ENCODE peak calls at places on chromosomes 16 and 17, in ten cellular contexts. Y is hepatic stellate cell; U is activated CD8-positive, alpha-beta memory T cell treated with anti-CD3 and anti-CD28 coated beads, Interleukin-2, amount 50 U/mL, for 48 hours; G is HS-27A; B is activated naive CD8-positive, alpha-beta T cell treated with anti-CD3 and anti-CD28 coated beads, Interleukin-2, amount 10 ng/mL, durations not matched to agents 7 days and 5 days; E is A172; D is left ventricle myocardium superior; M is fibroblast of lung; N is activated CD4-positive, alpha-beta T cell treated with anti-CD3 and anti-CD28 coated beads for 1 hour; V is left lung. Q is an unnamed sample.

GRCh38 chr16:58503863-58504688 is 4.1 kb downstream of the NDRG4 start:
- DNase-seq in V (peak; percentile 54), D (no peak), M (no peak), N (no peak), E (no peak), B (no peak), Y (no peak), G (no peak), U (peak; percentile 28), Q (no peak)

GRCh38 chr16:74623846-74624245 is 16.9 kb upstream of the GLG1 start:
- DNase-seq in Y (no peak), B (no peak), V (no peak), M (no peak), E (no peak), D (no peak), U (peak; percentile 43), G (no peak), N (no peak), Q (no peak)

GRCh38 chr17:60106377-60107059 is 27.8 kb upstream of the HEATR6 start:
- DNase-seq in U (no peak), N (no peak), G (no peak), B (no peak), Y (peak; percentile 71), M (peak; percentile 52), V (no peak), E (peak; percentile 86), D (no peak), Q (no peak)

GRCh38 chr17:57440522-57441269 is 184.4 kb downstream of the MSI2 start:
- DNase-seq in B (peak; percentile 69), E (peak; percentile 74), U (peak; percentile 85), N (peak; percentile 65), D (peak; percentile 76), M (peak; percentile 85), V (no peak), G (peak; percentile 14), Y (peak; percentile 75), Q (peak; percentile 35)

GRCh38 chr16:88927010-88927409 is 50.0 kb downstream of the CBFA2T3 start:
- DNase-seq in M (no peak), Y (no peak), E (no peak), G (no peak), D (no peak), B (no peak), N (no peak), U (no peak), V (no peak), Q (no peak)

GRCh38 chr17:2094891-2095535 is 40.1 kb downstream of the HIC1 start:
- DNase-seq in B (no peak), Y (peak; percentile 68), E (no peak), D (peak; percentile 86), N (no peak), U (no peak), V (no peak), M (peak; percentile 79), G (no peak), Q (no peak)

GRCh38 chr16:82882982-82883863 is 256.5 kb downstream of the CDH13 start:
- DNase-seq in G (no peak), D (no peak), E (no peak), U (no peak), B (no peak), N (no peak), V (no peak), Y (no peak), M (no peak), Q (no peak)

GRCh38 chr17:75652934-75653549 is 13.9 kb downstream of the RECQL5 start:
- DNase-seq in E (peak; percentile 37), M (peak; percentile 18), D (no peak), V (no peak), U (no peak), B (no peak), N (no peak), Y (peak; percentile 51), G (no peak), Q (no peak)

GRCh38 chr16:28951410-28951943 is 740 bp downstream of the NFATC2IP start:
- DNase-seq in V (peak; percentile 41), M (no peak), E (no peak), D (no peak), B (no peak), Y (no peak), G (no peak), U (no peak), N (no peak), Q (no peak)

GRCh38 chr16:4313563-4314531 is 2.0 kb upstream of the GLIS2 start:
- DNase-seq in E (no peak), Y (no peak), U (peak; percentile 68), D (peak; percentile 67), M (peak; percentile 34), G (no peak), N (no peak), B (peak; percentile 51), V (peak; percentile 87), Q (no peak)

GRCh38 chr17:3935825-3936355 is 19.6 kb upstream of the P2RX1 start:
- DNase-seq in Y (peak; percentile 58), G (no peak), E (peak; percentile 55), B (no peak), U (no peak), V (no peak), M (peak; percentile 47), D (no peak), N (no peak), Q (no peak)

GRCh38 chr16:4777339-4778049 is 10.5 kb upstream of the ZNF500 start:
- DNase-seq in G (no peak), N (no peak), U (no peak), Y (no peak), M (no peak), D (no peak), E (no peak), V (no peak), B (no peak), Q (no peak)

GRCh38 chr16:56539667-56540066 is 19.8 kb upstream of the BBS2 start:
- DNase-seq in N (no peak), B (no peak), M (no peak), E (no peak), U (no peak), D (no peak), V (no peak), Y (no peak), G (no peak), Q (no peak)

GRCh38 chr17:76074390-76075363 is at the start of gene GALR2:
- DNase-seq in E (no peak), D (no peak), N (no peak), U (peak; percentile 60), V (peak; percentile 78), M (no peak), B (peak; percentile 40), G (no peak), Y (no peak), Q (no peak)

GRCh38 chr16:88296437-88297177 is 86.2 kb upstream of the ZNF469 start:
- DNase-seq in B (no peak), V (peak; percentile 45), U (no peak), D (peak; percentile 23), Y (no peak), N (no peak), E (no peak), M (no peak), G (no peak), Q (no peak)

GRCh38 chr17:51165680-51166197 is 472 bp upstream of the NME2 start:
- DNase-seq in Y (no peak), M (no peak), D (peak; percentile 38), V (no peak), U (peak; percentile 74), E (no peak), B (no peak), G (no peak), N (no peak), Q (no peak)

GRCh38 chr16:50970221-50970620 is 180.8 kb downstream of the SALL1 start:
- DNase-seq in Y (no peak), U (no peak), G (no peak), D (no peak), V (no peak), B (no peak), N (no peak), M (no peak), E (no peak), Q (no peak)

GRCh38 chr17:59366040-59366757 is 34.7 kb downstream of the YPEL2 start:
- DNase-seq in G (no peak), M (no peak), N (no peak), V (no peak), B (no peak), Y (peak; percentile 32), D (no peak), U (no peak), E (no peak), Q (no peak)

GRCh38 chr17:78256705-78257559 is 25.5 kb downstream of the TMEM235 start:
- DNase-seq in D (no peak), N (no peak), U (no peak), G (no peak), B (no peak), E (no peak), M (no peak), Y (no peak), V (peak; percentile 52), Q (no peak)

GRCh38 chr16:530111-530817 is 2.8 kb downstream of the CAPN15 start:
- DNase-seq in E (no peak), G (no peak), Y (no peak), N (no peak), D (no peak), M (no peak), V (no peak), B (no peak), U (no peak), Q (no peak)

GRCh38 chr17:68255731-68256538 is 8.1 kb downstream of the AMZ2 start:
- DNase-seq in Y (no peak), M (no peak), V (no peak), B (no peak), E (no peak), N (no peak), G (no peak), D (no peak), U (no peak), Q (no peak)

GRCh38 chr17:57582881-57583756 is 162.0 kb downstream of the CCDC182 start:
- DNase-seq in G (no peak), U (no peak), Y (no peak), V (no peak), B (no peak), D (no peak), M (no peak), N (no peak), E (no peak), Q (no peak)

GRCh38 chr17:44518032-44518431 is 14.8 kb upstream of the GPATCH8 start:
- DNase-seq in U (no peak), Y (peak; percentile 50), B (no peak), D (no peak), M (peak; percentile 12), E (peak; percentile 58), N (no peak), G (no peak), V (no peak), Q (peak; percentile 45)

GRCh38 chr16:81263470-81264200 is 25.1 kb downstream of the BCO1 start:
- DNase-seq in B (no peak), M (peak; percentile 73), V (no peak), Y (no peak), U (no peak), E (no peak), G (no peak), N (no peak), D (no peak), Q (peak; percentile 40)

GRCh38 chr16:89828199-89828869 is at the start of gene SPIRE2:
- DNase-seq in B (peak; percentile 84), Y (peak; percentile 76), N (peak; percentile 50), M (peak; percentile 64), E (peak; percentile 54), V (peak; percentile 88), D (peak; percentile 88), U (peak; percentile 82), G (no peak), Q (peak; percentile 51)

GRCh38 chr17:28967240-28968135 is 16.2 kb upstream of the PHF12 start:
- DNase-seq in U (no peak), E (no peak), N (no peak), D (no peak), G (no peak), V (no peak), B (no peak), Y (no peak), M (no peak), Q (no peak)

GRCh38 chr16:24580665-24581064 is 41.3 kb downstream of the RBBP6 start:
- DNase-seq in B (no peak), G (no peak), M (peak; percentile 76), N (no peak), D (no peak), V (no peak), Y (peak; percentile 39), U (no peak), E (no peak), Q (peak; percentile 41)

GRCh38 chr17:42878123-42878880 is 22.3 kb upstream of the G6PC1 start:
- DNase-seq in B (no peak), N (no peak), U (no peak), D (no peak), G (no peak), V (no peak), Y (peak; percentile 28), E (no peak), M (no peak), Q (no peak)